ENCODE peak calls at places on chromosomes 13 and 19, in seven cellular contexts. One of them, this sample, is unnamed.
A peak's percentile ranks its signal among the peaks of the same experiment; 100 is the strongest.

GRCh38 chr19:47723573-47723923 is 10.3 kb downstream of the EHD2 start:
- DNase-seq in H1: no peak
- DNase-seq in mesenchymal stem cell: peak; percentile 94
- DNase-seq in H9: no peak
- DNase-seq in IMR-90: peak; percentile 95
- DNase-seq in neuronal stem cell: no peak
- DNase-seq in trophoblast cell: peak; percentile 46
- DNase-seq in this sample: peak; percentile 42

GRCh38 chr13:106241974-106242373 is 293.5 kb downstream of the EFNB2 start:
- DNase-seq in H1: no peak
- DNase-seq in mesenchymal stem cell: no peak
- DNase-seq in H9: no peak
- DNase-seq in IMR-90: peak; percentile 2
- DNase-seq in neuronal stem cell: no peak
- DNase-seq in trophoblast cell: peak; percentile 41
- DNase-seq in this sample: peak; percentile 11

GRCh38 chr13:86757236-86757978 is 913.8 kb upstream of the SLITRK5 start:
- DNase-seq in H1: peak; percentile 31
- DNase-seq in mesenchymal stem cell: no peak
- DNase-seq in H9: peak; percentile 67
- DNase-seq in IMR-90: no peak
- DNase-seq in neuronal stem cell: no peak
- DNase-seq in trophoblast cell: no peak
- DNase-seq in this sample: peak; percentile 6

GRCh38 chr13:86368924-86369323 is 569.7 kb upstream of the SLITRK6 start:
- DNase-seq in H1: no peak
- DNase-seq in mesenchymal stem cell: no peak
- DNase-seq in H9: no peak
- DNase-seq in IMR-90: no peak
- DNase-seq in neuronal stem cell: no peak
- DNase-seq in trophoblast cell: no peak
- DNase-seq in this sample: no peak

GRCh38 chr13:24741016-24741662 is 22.8 kb upstream of the RNF17 start:
- DNase-seq in H1: no peak
- DNase-seq in mesenchymal stem cell: no peak
- DNase-seq in H9: peak; percentile 57
- DNase-seq in IMR-90: no peak
- DNase-seq in neuronal stem cell: no peak
- DNase-seq in trophoblast cell: no peak
- DNase-seq in this sample: peak; percentile 56

GRCh38 chr13:21119526-21119925 is 56.8 kb downstream of the SKA3 start:
- DNase-seq in H1: no peak
- DNase-seq in mesenchymal stem cell: no peak
- DNase-seq in H9: no peak
- DNase-seq in IMR-90: no peak
- DNase-seq in neuronal stem cell: no peak
- DNase-seq in trophoblast cell: no peak
- DNase-seq in this sample: no peak

GRCh38 chr19:3061214-3062161 is 807 bp downstream of the TLE5 start:
- DNase-seq in H1: no peak
- DNase-seq in mesenchymal stem cell: no peak
- DNase-seq in H9: no peak
- DNase-seq in IMR-90: peak; percentile 17
- DNase-seq in neuronal stem cell: no peak
- DNase-seq in trophoblast cell: no peak
- DNase-seq in this sample: no peak

GRCh38 chr13:66492479-66492878 is 737.7 kb downstream of the PCDH9 start:
- DNase-seq in H1: no peak
- DNase-seq in mesenchymal stem cell: no peak
- DNase-seq in H9: peak; percentile 37
- DNase-seq in IMR-90: no peak
- DNase-seq in neuronal stem cell: no peak
- DNase-seq in trophoblast cell: no peak
- DNase-seq in this sample: peak; percentile 69

GRCh38 chr19:7916908-7917291 is 2.3 kb downstream of the TGFBR3L start:
- DNase-seq in H1: no peak
- DNase-seq in mesenchymal stem cell: peak; percentile 21
- DNase-seq in H9: no peak
- DNase-seq in IMR-90: no peak
- DNase-seq in neuronal stem cell: no peak
- DNase-seq in trophoblast cell: no peak
- DNase-seq in this sample: no peak

DNA sequence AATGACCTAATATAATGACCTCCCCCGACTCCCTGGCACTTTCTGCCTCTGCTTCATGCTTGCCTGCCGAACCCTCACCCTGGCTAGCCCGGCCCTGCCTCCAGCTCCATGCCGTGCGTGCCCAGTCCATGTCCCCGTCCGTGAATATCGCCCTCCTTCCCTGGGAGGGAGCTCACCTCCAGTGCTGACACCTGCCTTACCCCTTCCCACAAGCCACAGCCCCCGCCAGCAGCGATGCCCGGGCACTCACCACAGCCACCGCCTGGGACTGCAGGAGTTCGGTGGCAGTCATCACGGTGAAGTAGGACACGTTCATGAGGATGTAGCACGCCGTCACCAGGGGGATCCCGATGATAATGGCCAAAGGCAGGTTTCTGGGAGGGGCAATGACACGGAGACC is 10.0 kb downstream of the SLC7A9 start:
- DNase-seq in H1: no peak
- DNase-seq in mesenchymal stem cell: no peak
- DNase-seq in H9: no peak
- DNase-seq in IMR-90: no peak
- DNase-seq in neuronal stem cell: no peak
- DNase-seq in trophoblast cell: no peak
- DNase-seq in this sample: no peak
- H2BK120ac ChIP-seq in H1: no peak overlapping the region
- H2BK120ac ChIP-seq in mesenchymal stem cell: no peak overlapping the region
- H2BK120ac ChIP-seq in H9: no peak overlapping the region
- H2BK120ac ChIP-seq in IMR-90: no peak overlapping the region
- H2BK120ac ChIP-seq in neuronal stem cell: no peak overlapping the region
- H2BK120ac ChIP-seq in trophoblast cell: no peak overlapping the region
- H2BK120ac ChIP-seq in this sample: no peak overlapping the region

DNA sequence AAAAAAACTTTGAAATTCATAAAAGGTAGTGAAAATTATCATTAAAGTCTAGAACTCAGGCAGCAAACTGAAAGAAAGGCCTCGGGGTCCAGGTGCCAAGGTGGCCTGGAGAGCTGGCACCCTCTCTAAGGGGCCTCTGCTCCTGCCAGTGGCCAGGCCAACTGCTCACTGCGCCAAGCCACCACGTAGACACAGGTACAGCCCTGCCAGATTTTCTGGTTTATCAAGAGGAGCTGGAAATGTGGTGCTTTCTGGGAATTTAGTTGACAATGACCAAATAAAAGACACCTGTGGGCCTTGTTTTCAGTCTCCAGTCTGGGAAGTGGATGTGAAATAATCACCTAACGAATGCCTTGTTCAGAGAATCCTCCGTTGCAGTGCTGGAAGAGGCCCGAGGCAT is 22.8 kb downstream of the ZNF574 start:
- DNase-seq in H1: no peak
- DNase-seq in mesenchymal stem cell: no peak
- DNase-seq in H9: no peak
- DNase-seq in IMR-90: no peak
- DNase-seq in neuronal stem cell: no peak
- DNase-seq in trophoblast cell: peak; percentile 77
- DNase-seq in this sample: no peak
- H4K8ac ChIP-seq in H1: no peak overlapping the region
- H4K8ac ChIP-seq in mesenchymal stem cell: no peak overlapping the region
- H4K8ac ChIP-seq in H9: no peak overlapping the region
- H4K8ac ChIP-seq in IMR-90: no peak overlapping the region
- H4K8ac ChIP-seq in neuronal stem cell: no peak overlapping the region
- H4K8ac ChIP-seq in trophoblast cell: no peak overlapping the region
- H4K8ac ChIP-seq in this sample: no peak overlapping the region

GRCh38 chr13:23147827-23148226 is 33.0 kb upstream of the SGCG start:
- DNase-seq in H1: no peak
- DNase-seq in mesenchymal stem cell: no peak
- DNase-seq in H9: peak; percentile 66
- DNase-seq in IMR-90: no peak
- DNase-seq in neuronal stem cell: no peak
- DNase-seq in trophoblast cell: no peak
- DNase-seq in this sample: peak; percentile 29

GRCh38 chr13:23141964-23142363 is 38.8 kb upstream of the SGCG start:
- DNase-seq in H1: no peak
- DNase-seq in mesenchymal stem cell: no peak
- DNase-seq in H9: no peak
- DNase-seq in IMR-90: no peak
- DNase-seq in neuronal stem cell: no peak
- DNase-seq in trophoblast cell: no peak
- DNase-seq in this sample: no peak

GRCh38 chr13:23147264-23147663 is 33.5 kb upstream of the SGCG start:
- DNase-seq in H1: no peak
- DNase-seq in mesenchymal stem cell: no peak
- DNase-seq in H9: no peak
- DNase-seq in IMR-90: no peak
- DNase-seq in neuronal stem cell: no peak
- DNase-seq in trophoblast cell: no peak
- DNase-seq in this sample: no peak

GRCh38 chr13:23146811-23147245 is 34.0 kb upstream of the SGCG start:
- DNase-seq in H1: no peak
- DNase-seq in mesenchymal stem cell: no peak
- DNase-seq in H9: no peak
- DNase-seq in IMR-90: peak; percentile 24
- DNase-seq in neuronal stem cell: no peak
- DNase-seq in trophoblast cell: peak; percentile 46
- DNase-seq in this sample: no peak
- H3K23ac ChIP-seq in H1: no peak overlapping the region
- H3K23ac ChIP-seq in mesenchymal stem cell: no peak overlapping the region
- H3K23ac ChIP-seq in H9: no peak overlapping the region
- H3K23ac ChIP-seq in IMR-90: no peak overlapping the region
- H3K23ac ChIP-seq in neuronal stem cell: no peak overlapping the region
- H3K23ac ChIP-seq in trophoblast cell: no peak overlapping the region
- H3K23ac ChIP-seq in this sample: no peak overlapping the region

GRCh38 chr19:49874503-49875157 is 2.5 kb downstream of the AKT1S1 start:
- DNase-seq in H1: no peak
- DNase-seq in mesenchymal stem cell: no peak
- DNase-seq in H9: no peak
- DNase-seq in IMR-90: no peak
- DNase-seq in neuronal stem cell: no peak
- DNase-seq in trophoblast cell: peak; percentile 32
- DNase-seq in this sample: no peak
- H2BK120ac ChIP-seq in H1: no peak overlapping the region
- H2BK120ac ChIP-seq in mesenchymal stem cell: no peak overlapping the region
- H2BK120ac ChIP-seq in H9: no peak overlapping the region
- H2BK120ac ChIP-seq in IMR-90: no peak overlapping the region
- H2BK120ac ChIP-seq in neuronal stem cell: no peak overlapping the region
- H2BK120ac ChIP-seq in trophoblast cell: no peak overlapping the region
- H2BK120ac ChIP-seq in this sample: no peak overlapping the region

DNA sequence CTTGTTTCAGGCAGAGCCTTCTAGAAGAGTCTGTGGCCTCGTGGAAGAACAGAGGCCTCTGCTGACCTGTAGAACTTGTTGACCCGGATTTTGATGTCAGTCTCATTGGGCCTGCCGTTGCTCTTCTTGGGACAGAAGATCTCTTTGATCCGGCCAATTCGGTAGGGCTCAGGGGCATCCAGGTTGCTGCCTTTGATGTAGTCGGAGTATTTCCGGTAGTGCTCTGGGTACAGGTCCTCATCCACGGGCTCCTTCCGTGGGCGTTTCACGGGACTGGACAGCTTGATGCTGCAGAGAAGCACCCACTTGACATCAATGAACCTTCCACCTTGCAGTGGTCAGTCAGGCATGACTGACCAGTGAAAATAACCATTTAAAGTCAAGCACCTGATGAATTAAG is 24.0 kb upstream of the EIF3G start:
- DNase-seq in H1: no peak
- DNase-seq in mesenchymal stem cell: no peak
- DNase-seq in H9: no peak
- DNase-seq in IMR-90: no peak
- DNase-seq in neuronal stem cell: no peak
- DNase-seq in trophoblast cell: no peak
- DNase-seq in this sample: no peak
- H4K8ac ChIP-seq in H1: no peak overlapping the region
- H4K8ac ChIP-seq in mesenchymal stem cell: no peak overlapping the region
- H4K8ac ChIP-seq in H9: no peak overlapping the region
- H4K8ac ChIP-seq in IMR-90: no peak overlapping the region
- H4K8ac ChIP-seq in neuronal stem cell: no peak overlapping the region
- H4K8ac ChIP-seq in trophoblast cell: no peak overlapping the region
- H4K8ac ChIP-seq in this sample: no peak overlapping the region

DNA sequence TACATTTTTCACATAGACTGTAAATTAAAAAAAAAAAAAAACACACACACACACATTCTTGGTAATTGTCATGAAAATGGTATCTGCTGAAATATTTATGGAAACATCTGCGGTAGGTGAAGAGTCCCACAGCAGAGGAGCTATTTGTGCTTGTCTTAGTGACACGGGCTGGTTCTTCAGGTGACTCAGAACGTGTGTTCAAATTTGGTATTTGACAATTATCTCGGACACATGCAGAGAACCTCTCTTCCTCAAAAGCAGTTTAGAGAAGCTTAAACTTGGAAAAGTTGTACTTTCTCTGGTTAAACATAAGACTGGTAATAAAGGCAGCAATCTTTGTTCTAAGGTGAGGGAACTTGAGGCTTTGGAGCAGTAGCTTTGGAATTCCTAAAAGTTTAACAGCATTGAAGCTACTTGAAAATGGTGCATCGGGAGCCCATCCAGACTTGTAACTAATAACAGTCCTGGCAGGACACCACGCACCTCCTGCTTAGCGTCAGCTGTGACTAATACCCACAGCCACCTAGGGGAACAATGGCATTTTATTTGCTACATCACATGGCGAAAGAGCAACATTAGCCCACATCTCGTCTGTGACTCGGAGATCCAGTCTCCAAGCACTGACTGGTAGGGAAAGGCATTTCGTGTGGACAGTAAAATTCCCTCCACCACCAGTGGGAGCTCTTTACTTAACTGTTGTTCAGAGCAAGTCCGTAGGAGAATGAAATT is 1505.1 kb upstream of the SLC10A2 start:
- DNase-seq in H1: peak; percentile 46
- DNase-seq in mesenchymal stem cell: peak; percentile 83
- DNase-seq in H9: peak; percentile 75
- DNase-seq in IMR-90: peak; percentile 82
- DNase-seq in neuronal stem cell: peak; percentile 51
- DNase-seq in trophoblast cell: peak; percentile 94
- DNase-seq in this sample: peak; percentile 90
- H3K23ac ChIP-seq in H1: no peak overlapping the region
- H3K23ac ChIP-seq in mesenchymal stem cell: no peak overlapping the region
- H3K23ac ChIP-seq in H9: no peak overlapping the region
- H3K23ac ChIP-seq in IMR-90: no peak overlapping the region
- H3K23ac ChIP-seq in neuronal stem cell: no peak overlapping the region
- H3K23ac ChIP-seq in trophoblast cell: no peak overlapping the region
- H3K23ac ChIP-seq in this sample: no peak overlapping the region

DNA sequence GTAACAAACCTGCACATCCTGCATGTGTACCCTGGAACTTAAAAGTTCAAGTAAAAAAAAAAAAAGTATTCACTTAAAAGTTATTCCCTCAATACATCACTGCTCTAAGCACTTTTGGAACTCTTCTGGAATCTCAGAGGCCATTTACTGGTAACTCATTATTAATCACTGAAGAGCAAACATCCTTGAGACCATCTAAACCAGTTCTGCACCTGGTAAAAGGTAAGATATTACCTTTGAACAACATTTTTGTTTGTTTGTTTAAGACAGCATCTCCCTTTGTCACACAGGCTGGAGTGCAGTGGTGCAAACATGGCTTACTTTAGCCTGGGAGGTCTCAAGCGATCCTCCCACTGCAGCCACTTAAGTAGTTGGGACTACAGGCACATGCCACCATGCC is 16.7 kb downstream of the UGGT2 start:
- DNase-seq in H1: no peak
- DNase-seq in mesenchymal stem cell: no peak
- DNase-seq in H9: no peak
- DNase-seq in IMR-90: no peak
- DNase-seq in neuronal stem cell: no peak
- DNase-seq in trophoblast cell: no peak
- DNase-seq in this sample: no peak
- H2BK120ac ChIP-seq in H1: no peak overlapping the region
- H2BK120ac ChIP-seq in mesenchymal stem cell: no peak overlapping the region
- H2BK120ac ChIP-seq in H9: no peak overlapping the region
- H2BK120ac ChIP-seq in IMR-90: no peak overlapping the region
- H2BK120ac ChIP-seq in neuronal stem cell: no peak overlapping the region
- H2BK120ac ChIP-seq in trophoblast cell: no peak overlapping the region
- H2BK120ac ChIP-seq in this sample: no peak overlapping the region

This sample was measured in mesendoderm.